ENCODE peak calls at places on chromosomes 1 and 21, in seven cellular contexts. X, V, U, P, L, E and I are unnamed samples.

GRCh38 chr1:117573386-117574040 is 32.3 kb upstream of the TENT5C start:
- DNase-seq in X (no peak), P (no peak), V (no peak), U (peak; percentile 26), L (no peak), E (no peak), I (no peak)

GRCh38 chr1:2108213-2108876 is 58.1 kb downstream of the PRKCZ start:
- DNase-seq in U (peak; percentile 49), X (no peak), L (no peak), P (no peak), V (no peak), E (no peak), I (no peak)

GRCh38 chr1:113975211-113975895 is 3.9 kb upstream of the OLFML3 start:
- DNase-seq in X (no peak), U (peak; percentile 47), E (no peak), P (no peak), L (no peak), V (no peak), I (no peak)

GRCh38 chr1:219961684-219962083 is 33.3 kb upstream of the SLC30A10 start:
- DNase-seq in P (no peak), U (no peak), L (no peak), X (no peak), V (no peak), E (no peak), I (no peak)

GRCh38 chr1:114032271-114033218 is 53.3 kb downstream of the OLFML3 start:
- DNase-seq in P (no peak), E (no peak), L (no peak), U (peak; percentile 87), V (no peak), X (no peak), I (no peak)

GRCh38 chr1:89781494-89782126 is 39.2 kb upstream of the LRRC8D start:
- DNase-seq in U (no peak), P (peak; percentile 52), E (peak; percentile 72), V (peak; percentile 83), X (peak; percentile 61), L (peak; percentile 36), I (no peak)

GRCh38 chr1:69523032-69523431 is 44.7 kb upstream of the LRRC7 start:
- DNase-seq in E (no peak), V (no peak), U (peak; percentile 87), P (no peak), X (no peak), L (no peak), I (no peak)

GRCh38 chr1:206555473-206555935 is 48.2 kb downstream of the RASSF5 start:
- DNase-seq in L (no peak), V (peak; percentile 28), E (peak; percentile 58), U (no peak), X (no peak), P (peak; percentile 17), I (no peak)

GRCh38 chr1:160097911-160098851 is at the start of gene IGSF8:
- DNase-seq in P (peak; percentile 100), U (peak; percentile 69), E (peak; percentile 97), V (peak; percentile 92), X (peak; percentile 85), L (peak; percentile 89), I (peak; percentile 97)

GRCh38 chr1:30085814-30086770 is 637.3 kb downstream of the MATN1 start:
- DNase-seq in V (no peak), U (peak; percentile 31), L (no peak), P (no peak), E (no peak), X (no peak), I (no peak)

GRCh38 chr1:202800742-202801141 is 7.5 kb downstream of the KDM5B start:
- DNase-seq in E (no peak), U (no peak), P (no peak), L (no peak), X (no peak), V (no peak), I (no peak)

GRCh38 chr1:79110749-79111148 is 104.2 kb upstream of the ADGRL4 start:
- DNase-seq in L (no peak), P (no peak), V (no peak), U (no peak), X (no peak), E (no peak), I (no peak)

GRCh38 chr1:7616076-7616833 is 154.8 kb upstream of the VAMP3 start:
- DNase-seq in L (no peak), P (no peak), V (no peak), U (peak; percentile 46), E (no peak), X (no peak), I (no peak)

GRCh38 chr1:204337583-204337982 is 22.1 kb downstream of the PLEKHA6 start:
- DNase-seq in V (no peak), E (no peak), X (no peak), P (no peak), U (no peak), L (no peak), I (no peak)

GRCh38 chr1:223331301-223331700 is 32.7 kb downstream of the SUSD4 start:
- DNase-seq in X (no peak), L (no peak), U (no peak), V (peak; percentile 6), E (no peak), P (no peak), I (no peak)

GRCh38 chr1:247332901-247333361 is 1.3 kb upstream of the ZNF496 start:
- DNase-seq in E (no peak), U (peak; percentile 30), X (no peak), P (no peak), L (no peak), V (no peak), I (no peak)

GRCh38 chr1:223031690-223032601 is 111.1 kb downstream of the TLR5 start:
- DNase-seq in L (no peak), U (no peak), V (no peak), P (no peak), E (no peak), X (no peak), I (no peak)

GRCh38 chr1:67818725-67819301 is 14.5 kb downstream of the GNG12 start:
- DNase-seq in V (no peak), X (no peak), L (no peak), E (no peak), P (no peak), U (no peak), I (no peak)

GRCh38 chr1:54453509-54453908 is 47.3 kb upstream of the SSBP3 start:
- DNase-seq in L (no peak), U (no peak), E (no peak), X (no peak), P (no peak), V (no peak), I (no peak)

GRCh38 chr1:19044471-19044870 is 88.0 kb upstream of the IFFO2 start:
- DNase-seq in X (no peak), U (no peak), L (no peak), V (no peak), P (no peak), E (no peak), I (no peak)

GRCh38 chr21:35217504-35218060 is 168.5 kb upstream of the RUNX1 start:
- DNase-seq in U (peak; percentile 85), L (no peak), P (no peak), E (no peak), V (no peak), X (no peak), I (peak; percentile 88)

GRCh38 chr21:17548262-17548661 is 35.4 kb downstream of the CXADR start:
- DNase-seq in L (no peak), P (no peak), E (no peak), V (no peak), U (peak; percentile 39), X (no peak), I (no peak)

GRCh38 chr1:111406325-111406768 is 21.2 kb downstream of the OVGP1 start:
- DNase-seq in X (peak; percentile 1), V (peak; percentile 31), P (no peak), L (no peak), E (peak; percentile 72), U (peak; percentile 48), I (peak; percentile 28)

GRCh38 chr1:206143537-206144155 is 26.5 kb upstream of the AVPR1B start:
- DNase-seq in L (no peak), U (no peak), E (no peak), V (no peak), X (no peak), P (no peak), I (peak; percentile 11)

GRCh38 chr1:187641015-187641414 is 812.3 kb downstream of the PLA2G4A start:
- DNase-seq in V (no peak), X (no peak), U (no peak), L (no peak), E (no peak), P (no peak), I (no peak)

GRCh38 chr1:27528701-27529637 is 39.0 kb upstream of the WASF2 start:
- DNase-seq in V (no peak), X (no peak), P (no peak), L (no peak), E (no peak), U (peak; percentile 79), I (peak; percentile 60)

GRCh38 chr1:113759341-113760101 is at the start of gene PHTF1:
- DNase-seq in P (no peak), V (peak; percentile 30), U (peak; percentile 81), E (peak; percentile 75), L (peak; percentile 35), X (no peak), I (peak; percentile 87)

GRCh38 chr1:62306065-62306464 is 13.2 kb downstream of the KANK4 start:
- DNase-seq in P (no peak), L (no peak), E (no peak), V (no peak), X (no peak), U (no peak), I (no peak)

GRCh38 chr21:44304041-44304738 is 4.3 kb downstream of the PFKL start:
- DNase-seq in X (no peak), U (no peak), V (no peak), P (no peak), L (no peak), E (no peak), I (no peak)

GRCh38 chr21:17527240-17527639 is 14.4 kb downstream of the CXADR start:
- DNase-seq in P (no peak), X (no peak), U (peak; percentile 41), V (no peak), E (no peak), L (no peak), I (no peak)

GRCh38 chr1:165875171-165875570 is 47.8 kb downstream of the UCK2 start:
- DNase-seq in L (no peak), P (no peak), U (no peak), E (no peak), X (no peak), V (no peak), I (no peak)

GRCh38 chr1:109923131-109923945 is 12.7 kb downstream of the CSF1 start:
- DNase-seq in L (no peak), P (no peak), X (no peak), E (no peak), U (no peak), V (no peak), I (peak; percentile 69)

GRCh38 chr1:151534662-151535278 is 5.3 kb upstream of the TUFT1 start:
- DNase-seq in X (peak; percentile 44), E (peak; percentile 83), V (peak; percentile 71), U (peak; percentile 67), L (peak; percentile 64), P (peak; percentile 53), I (peak; percentile 58)